ENCODE peak calls at places on chromosome 13, in four cellular contexts. R is A549, M is GM12878, Q is HepG2. Z is an unnamed sample.

GRCh38 chr13:66803013-66803739 is 427.0 kb downstream of the PCDH9 start:
- DNase-seq in M (no peak), Q (no peak), R (no peak), Z (no peak)

GRCh38 chr13:100069278-100069677 is 19.6 kb upstream of the PCCA start:
- DNase-seq in M (no peak), Q (no peak), R (no peak), Z (no peak)

GRCh38 chr13:109483369-109483768 is 303.0 kb downstream of the IRS2 start:
- DNase-seq in R (no peak), Q (no peak), M (no peak), Z (no peak)

GRCh38 chr13:92566767-92567166 is 659.8 kb upstream of the GPC6 start:
- DNase-seq in Q (no peak), R (no peak), M (no peak), Z (no peak)

GRCh38 chr13:24251525-24251924 is 57.9 kb upstream of the C1QTNF9 start:
- DNase-seq in M (no peak), Q (no peak), R (no peak), Z (no peak)

GRCh38 chr13:110509971-110510786 is 51.3 kb downstream of the RAB20 start:
- DNase-seq in Q (no peak), R (no peak), M (no peak), Z (no peak)

GRCh38 chr13:114203536-114203935 is 24.5 kb downstream of the CFAP97D2 start:
- DNase-seq in Q (no peak), R (no peak), M (no peak), Z (no peak)

GRCh38 chr13:54162069-54162468 is 1133.5 kb downstream of the OLFM4 start:
- DNase-seq in Q (no peak), R (no peak), M (no peak), Z (no peak)

GRCh38 chr13:112161441-112162301 is 94.7 kb downstream of the SOX1 start:
- DNase-seq in M (no peak), R (no peak), Q (peak), Z (no peak)

GRCh38 chr13:72166102-72166660 is 299.2 kb upstream of the DACH1 start:
- DNase-seq in R (no peak), M (no peak), Q (no peak), Z (no peak)

GRCh38 chr13:112766336-112766735 is 76.5 kb downstream of the ATP11A start:
- DNase-seq in Q (no peak), M (no peak), R (no peak), Z (no peak)

GRCh38 chr13:31803327-31803726 is 64.0 kb downstream of the RXFP2 start:
- DNase-seq in R (no peak), M (no peak), Q (no peak), Z (no peak)

DNA sequence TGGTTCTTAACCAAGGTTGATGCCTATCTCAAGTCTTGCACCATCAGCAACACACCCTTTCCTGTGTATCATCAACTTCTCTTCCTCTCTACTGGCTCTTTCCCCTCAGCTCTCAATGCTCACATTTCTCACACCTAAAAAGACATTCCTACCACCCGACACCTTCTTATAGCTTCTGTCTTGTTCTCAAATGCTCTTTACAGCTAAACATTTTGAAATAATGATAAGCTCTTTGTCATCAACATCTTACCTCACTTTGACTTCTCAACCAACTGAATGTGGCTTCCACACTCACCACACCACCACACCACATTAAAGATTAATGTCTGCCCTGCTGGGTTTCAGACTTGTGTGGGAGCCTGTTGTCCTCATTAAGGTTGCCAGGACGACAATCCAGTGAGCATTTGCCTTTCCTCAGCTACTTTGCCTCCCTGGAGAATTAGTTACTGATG is 67.8 kb downstream of the RXFP2 start:
- DNase-seq in M (no peak), R (no peak), Q (no peak), Z (no peak)
- TF ChIP-seq PBX3 in M (no peak), R (no peak), Q (no peak), Z (no peak)

DNA sequence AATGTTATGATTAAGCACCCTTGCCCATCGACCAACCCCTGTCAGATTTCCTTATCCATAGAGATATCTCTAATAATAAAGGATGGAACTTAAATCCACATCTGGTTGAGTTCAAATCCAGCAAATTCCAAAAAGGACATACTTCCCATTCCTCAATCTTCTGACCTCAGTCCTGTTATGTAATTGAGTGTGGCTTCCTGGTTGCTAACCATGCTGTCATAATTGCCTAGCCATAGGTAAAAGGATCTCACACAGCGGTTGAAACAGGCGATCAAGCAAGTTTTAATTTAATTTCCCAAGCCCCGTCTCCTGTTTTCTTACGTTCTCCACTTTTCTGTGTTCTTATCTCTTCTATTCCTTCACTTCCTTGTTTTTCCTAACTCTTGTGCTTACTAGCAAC is 550.3 kb downstream of the GPC6 start:
- DNase-seq in M (no peak), R (no peak), Q (no peak), Z (no peak)
- TF ChIP-seq PBX3 in M (no peak), R (no peak), Q (no peak), Z (no peak)

GRCh38 chr13:94329754-94330551 is 149.5 kb downstream of the DCT start:
- DNase-seq in R (peak), Q (peak), M (no peak), Z (no peak)
- TF ChIP-seq PBX3 in R (no peak), Q (no peak), M (no peak), Z (peak)

GRCh38 chr13:26186141-26186870 is 35.8 kb downstream of the RNF6 start:
- DNase-seq in M (peak), R (peak), Q (peak), Z (peak)
- TF ChIP-seq PBX3 in M (no peak), R (no peak), Q (no peak), Z (no peak)

GRCh38 chr13:29901714-29902631 is 51.6 kb upstream of the UBL3 start:
- DNase-seq in Q (no peak), R (no peak), M (no peak), Z (no peak)
- TF ChIP-seq PBX3 in Q (no peak), R (no peak), M (no peak), Z (peak)

GRCh38 chr13:48401480-48401879 is 11.4 kb downstream of the LPAR6 start:
- DNase-seq in M (no peak), Q (no peak), R (no peak), Z (no peak)

GRCh38 chr13:48398450-48399095 is 14.3 kb downstream of the LPAR6 start:
- DNase-seq in R (no peak), M (no peak), Q (no peak), Z (no peak)

GRCh38 chr13:48400090-48400694 is 12.7 kb downstream of the LPAR6 start:
- DNase-seq in M (no peak), Q (peak), R (no peak), Z (no peak)

GRCh38 chr13:48402325-48402962 is 10.5 kb downstream of the LPAR6 start:
- DNase-seq in M (peak), R (no peak), Q (no peak), Z (no peak)

DNA sequence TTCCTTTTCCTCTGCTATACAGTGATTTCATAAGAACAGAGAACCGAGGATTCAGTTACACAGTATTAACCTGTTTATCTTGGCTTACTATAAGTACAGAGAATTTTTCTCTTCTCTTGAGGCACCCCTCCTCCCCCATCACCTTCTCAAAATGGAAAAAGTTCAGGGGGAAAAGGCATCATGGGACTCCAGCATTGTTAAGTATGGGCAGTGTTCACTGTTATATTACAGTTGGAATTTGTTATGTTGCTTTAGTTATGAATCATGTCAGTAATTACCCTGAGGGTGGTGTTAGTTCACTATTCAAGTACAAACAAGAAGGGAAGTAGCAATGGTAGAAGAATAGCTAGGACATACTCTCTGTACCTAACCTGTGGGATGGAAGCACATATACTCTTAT is 12.1 kb downstream of the LPAR6 start:
- DNase-seq in M (peak), Q (no peak), R (no peak), Z (no peak)
- TF ChIP-seq PBX3 in M (no peak), Q (no peak), R (no peak), Z (no peak)

DNA sequence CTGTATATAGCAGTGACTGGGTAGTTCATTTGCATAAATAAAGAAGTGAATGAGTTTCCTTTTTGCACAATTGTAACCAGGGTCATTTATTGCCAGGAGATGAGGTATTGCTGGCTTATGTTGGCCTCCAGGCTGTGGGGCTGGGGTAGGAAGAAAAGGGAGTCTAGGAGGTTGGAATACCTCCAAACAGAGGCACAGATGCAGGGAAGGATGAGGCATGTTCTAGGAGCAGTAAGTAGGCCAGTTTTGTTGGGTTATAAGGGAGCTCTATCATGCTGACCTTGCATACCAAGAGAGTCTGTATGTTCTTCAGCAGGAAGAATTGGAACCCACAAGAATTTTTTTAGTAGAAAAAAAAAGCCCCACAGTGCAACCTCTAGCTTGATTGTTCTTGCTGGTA is 17.2 kb upstream of the CYSLTR2 start:
- DNase-seq in Q (no peak), M (no peak), R (no peak), Z (no peak)
- TF ChIP-seq PBX3 in Q (no peak), M (no peak), R (no peak), Z (no peak)

GRCh38 chr13:74301200-74302063 is 167.2 kb upstream of the KLF12 start:
- DNase-seq in M (no peak), R (no peak), Q (no peak), Z (no peak)

GRCh38 chr13:74306496-74306895 is 172.3 kb upstream of the KLF12 start:
- DNase-seq in M (no peak), Q (no peak), R (no peak), Z (peak)

DNA sequence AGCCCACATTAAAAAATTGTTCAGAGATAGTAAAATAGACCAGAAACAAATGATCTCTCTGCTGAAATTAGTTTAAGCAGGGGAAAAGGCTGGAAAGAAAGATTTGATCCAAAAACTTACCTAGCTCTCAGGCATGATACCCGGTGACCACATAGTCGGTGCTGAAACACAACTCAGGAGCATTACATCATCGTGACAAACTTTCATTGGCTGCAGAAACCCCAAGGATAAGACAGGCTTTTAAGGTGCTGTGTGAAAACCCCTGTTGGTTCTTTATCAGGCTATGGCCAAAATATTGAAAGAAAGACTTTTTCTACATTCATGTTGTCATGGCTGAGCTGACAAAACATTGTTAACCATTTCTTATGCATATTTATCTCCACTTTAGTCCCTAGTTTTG is 171.7 kb upstream of the KLF12 start:
- DNase-seq in R (no peak), M (no peak), Q (no peak), Z (no peak)
- TF ChIP-seq PBX3 in R (no peak), M (no peak), Q (no peak), Z (no peak)